ENCODE peak calls at places on chromosomes 4 and X, in four cellular contexts. G is activated naive CD4-positive, alpha-beta T cell treated with anti-CD3 and anti-CD28 coated beads, Interleukin-2, amount 50 U/mL, for 16 hours; P is dermis blood vessel endothelial cell; U is NCI-H1417. C is an unnamed sample.

GRCh38 chr4:184949020-184949419 is 69.3 kb upstream of the HELT start:
- DNase-seq in G (no peak), P (no peak), U (no peak), C (no peak)

GRCh38 chr4:67030636-67031035 is 514.7 kb downstream of the CENPC start:
- DNase-seq in G (no peak), P (no peak), U (no peak), C (no peak)

GRCh38 chr4:86838141-86838540 is 11.0 kb downstream of the SLC10A6 start:
- DNase-seq in G (no peak), P (no peak), U (peak; percentile 31), C (no peak)

GRCh38 chr4:76527666-76528065 is 92.6 kb downstream of the SHROOM3 start:
- DNase-seq in G (no peak), P (no peak), U (no peak), C (no peak)

GRCh38 chr4:148445071-148445902 is 3.1 kb upstream of the NR3C2 start:
- DNase-seq in G (peak; percentile 75), P (peak; percentile 76), U (peak; percentile 61), C (no peak)

GRCh38 chrX:21840199-21840557 is 761 bp downstream of the MBTPS2 start:
- DNase-seq in G (no peak), P (no peak), U (no peak), C (no peak)

GRCh38 chr4:52838729-52839722 is 23.1 kb upstream of the RASL11B start:
- DNase-seq in G (no peak), P (no peak), U (no peak), C (no peak)

GRCh38 chr4:109977854-109978501 is 65.3 kb downstream of the EGF start:
- DNase-seq in G (no peak), P (peak; percentile 70), U (peak; percentile 56), C (no peak)

GRCh38 chrX:371907-372306 is 14.8 kb downstream of the PPP2R3B start:
- DNase-seq in G (no peak), P (no peak), U (no peak), C (no peak)

GRCh38 chrX:106862972-106863688 is 40.0 kb downstream of the RIPPLY1 start:
- DNase-seq in G (peak; percentile 11), P (peak; percentile 35), U (peak; percentile 20), C (no peak)

GRCh38 chr4:8595237-8596087 is 2.9 kb downstream of the CPZ start:
- DNase-seq in G (no peak), P (no peak), U (no peak), C (no peak)

GRCh38 chr4:78534286-78534955 is 17.1 kb upstream of the ANXA3 start:
- DNase-seq in G (no peak), P (peak; percentile 28), U (no peak), C (no peak)

GRCh38 chrX:9835585-9836210 is 49.5 kb downstream of the SHROOM2 start:
- DNase-seq in G (no peak), P (no peak), U (no peak), C (no peak)

GRCh38 chrX:103480526-103480925 is 38.8 kb downstream of the RAB40A start:
- DNase-seq in G (no peak), P (no peak), U (no peak), C (no peak)

GRCh38 chrX:17495052-17495451 is 120.1 kb downstream of the NHS start:
- DNase-seq in G (no peak), P (no peak), U (no peak), C (no peak)

GRCh38 chr4:145722561-145722960 is 42.6 kb downstream of the C4orf51 start:
- DNase-seq in G (no peak), P (no peak), U (no peak), C (no peak)

GRCh38 chr4:111943796-111944203 is 201.5 kb upstream of the FAM241A start:
- DNase-seq in G (no peak), P (peak; percentile 52), U (peak; percentile 74), C (no peak)

GRCh38 chr4:2252530-2252924 is 9.4 kb downstream of the MXD4 start:
- DNase-seq in G (no peak), P (no peak), U (no peak), C (no peak)

GRCh38 chrX:23819385-23820234 is 36.6 kb downstream of the SAT1 start:
- DNase-seq in G (no peak), P (no peak), U (no peak), C (no peak)

GRCh38 chrX:153374426-153374825 is 26.7 kb downstream of the PNMA6E start:
- DNase-seq in G (no peak), P (peak; percentile 5), U (no peak), C (no peak)